ENCODE peak calls at places on chromosomes 1 and 21, in ten cellular contexts. X is HFF-Myc, C is fibroblast of the aortic adventitia, F is heart left ventricle, W is fibroblast of mammary gland, L is IMR-90, U is K562, T is PC-3, Y is ovary, J is AG04450. V is an unnamed sample.
A peak's percentile ranks its signal among the peaks of the same experiment; 100 is the strongest.

GRCh38 chr21:43287974-43288755 is 119.4 kb downstream of the CRYAA start:
- DNase-seq in L (no peak), X (no peak), W (no peak), T (peak; percentile 78), C (no peak), Y (no peak), U (no peak), J (no peak), F (no peak), V (no peak)

GRCh38 chr1:173122958-173123852 is 72.5 kb upstream of the TNFSF18 start:
- DNase-seq in X (peak; percentile 59), U (no peak), T (no peak), Y (peak; percentile 74), J (peak; percentile 86), C (peak; percentile 97), W (peak; percentile 95), L (peak; percentile 95), F (peak; percentile 77), V (peak; percentile 98)

GRCh38 chr1:109777436-109777835 is 13.7 kb upstream of the EPS8L3 start:
- DNase-seq in T (no peak), L (no peak), F (no peak), Y (peak; percentile 20), X (no peak), C (no peak), W (no peak), U (no peak), J (no peak), V (no peak)

GRCh38 chr1:21296509-21297354 is 6.5 kb upstream of the ECE1 start:
- DNase-seq in U (no peak), F (no peak), W (no peak), Y (no peak), J (no peak), X (no peak), C (no peak), L (no peak), T (no peak), V (no peak)

GRCh38 chr1:205076245-205076761 is 8.0 kb downstream of the TMEM81 start:
- DNase-seq in W (no peak), F (no peak), X (no peak), L (no peak), Y (no peak), J (no peak), T (no peak), C (no peak), U (peak; percentile 18), V (no peak)

GRCh38 chr1:236394016-236394481 is at the start of gene EDARADD:
- DNase-seq in F (no peak), J (no peak), X (no peak), C (no peak), L (no peak), T (peak; percentile 6), Y (no peak), U (no peak), W (peak; percentile 31), V (peak; percentile 11)

GRCh38 chr1:194369060-194369459 is 1182.6 kb upstream of the B3GALT2 start:
- DNase-seq in C (no peak), T (no peak), Y (no peak), W (no peak), X (no peak), U (no peak), L (peak; percentile 51), J (no peak), F (no peak), V (no peak)

GRCh38 chr1:79561521-79561978 is 555.0 kb upstream of the ADGRL4 start:
- DNase-seq in J (no peak), W (no peak), L (no peak), X (no peak), Y (no peak), U (no peak), F (no peak), T (no peak), C (no peak), V (no peak)

GRCh38 chr1:231841616-231842344 is 215.2 kb downstream of the DISC1 start:
- DNase-seq in U (no peak), C (peak; percentile 85), L (peak; percentile 41), W (peak; percentile 71), F (no peak), J (no peak), T (no peak), X (peak; percentile 15), Y (no peak), V (peak; percentile 64)

GRCh38 chr1:231847612-231848390 is 221.2 kb downstream of the DISC1 start:
- DNase-seq in L (no peak), T (no peak), X (no peak), W (no peak), U (no peak), C (no peak), Y (no peak), J (no peak), F (no peak), V (no peak)

GRCh38 chr1:231850786-231851185 is 224.2 kb downstream of the DISC1 start:
- DNase-seq in X (no peak), T (no peak), J (no peak), L (no peak), F (peak; percentile 58), Y (no peak), C (no peak), W (no peak), U (no peak), V (no peak)

GRCh38 chr1:231839999-231840398 is 213.4 kb downstream of the DISC1 start:
- DNase-seq in T (peak; percentile 47), X (no peak), Y (no peak), J (no peak), W (no peak), U (no peak), C (no peak), L (no peak), F (no peak), V (no peak)

DNA sequence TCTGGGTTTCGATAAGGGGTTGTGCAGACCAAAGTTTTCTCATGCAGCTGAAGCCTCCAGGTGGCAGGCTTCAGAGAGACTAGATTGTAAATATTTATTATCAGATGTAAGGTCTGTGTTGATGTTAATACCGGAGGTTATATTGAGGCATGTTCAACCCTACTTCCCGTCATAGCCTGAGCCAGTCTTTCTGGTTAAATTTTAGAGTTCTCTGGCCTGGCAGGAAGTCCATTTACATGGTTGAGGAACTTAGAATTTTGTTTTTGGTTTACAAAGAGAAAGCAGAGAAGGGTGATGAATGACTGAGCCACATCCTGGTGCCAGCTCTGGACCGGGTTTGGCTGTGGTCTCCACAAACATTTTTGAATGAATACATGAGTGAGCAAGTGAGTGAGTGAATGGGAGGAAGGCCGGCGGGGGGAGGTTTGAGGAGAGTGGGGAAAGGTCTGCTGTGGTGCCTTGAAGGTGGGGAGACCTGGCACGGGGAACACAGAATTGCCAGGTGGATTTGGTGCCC is 218.5 kb downstream of the DISC1 start:
- DNase-seq in Y (no peak), C (peak; percentile 41), X (no peak), L (peak; percentile 61), T (peak; percentile 80), U (no peak), W (no peak), F (no peak), J (peak; percentile 44), V (no peak)
- TF ChIP-seq CTCF in Y (no peak), C (peak; percentile 14), X (no peak), L (no peak), T (peak; percentile 53), U (no peak), W (no peak), F (no peak), J (peak; percentile 18), V (no peak)

GRCh38 chr1:4633346-4633745 is 21.1 kb upstream of the AJAP1 start:
- DNase-seq in U (no peak), Y (no peak), F (no peak), X (no peak), L (no peak), C (no peak), W (no peak), T (no peak), J (no peak), V (no peak)

GRCh38 chr1:4631321-4631720 is 23.1 kb upstream of the AJAP1 start:
- DNase-seq in U (no peak), C (no peak), F (no peak), W (no peak), X (no peak), J (no peak), T (no peak), Y (no peak), L (no peak), V (no peak)

GRCh38 chr1:4627353-4627752 is 27.1 kb upstream of the AJAP1 start:
- DNase-seq in J (no peak), W (no peak), Y (no peak), U (no peak), L (no peak), C (no peak), F (no peak), X (no peak), T (no peak), V (no peak)

GRCh38 chr1:4628992-4629391 is 25.4 kb upstream of the AJAP1 start:
- DNase-seq in X (no peak), U (no peak), J (no peak), L (no peak), T (no peak), F (no peak), C (no peak), Y (no peak), W (no peak), V (no peak)

DNA sequence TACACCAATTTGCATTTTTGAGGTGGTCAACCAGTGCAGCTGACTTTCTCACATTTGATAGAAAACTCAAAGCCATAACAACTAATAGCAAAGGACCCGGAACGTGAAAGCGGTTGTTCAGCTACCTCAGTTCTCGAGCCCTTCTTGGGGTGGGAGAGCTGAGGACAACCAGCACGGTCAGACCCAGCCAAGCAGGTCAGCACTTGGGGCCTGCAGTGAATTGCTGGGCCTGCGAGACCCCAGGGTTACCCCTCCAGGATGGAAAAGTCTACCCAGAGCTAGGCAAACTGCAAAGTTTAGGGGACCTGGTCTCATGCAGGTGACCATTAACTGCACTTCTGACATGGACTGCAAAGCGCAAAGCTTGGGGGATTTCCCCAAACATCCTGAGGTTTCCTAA is 23.8 kb upstream of the AJAP1 start:
- DNase-seq in F (no peak), Y (no peak), J (no peak), X (no peak), C (no peak), W (no peak), T (no peak), L (no peak), U (no peak), V (no peak)
- H3K4me3 ChIP-seq in F (no peak overlapping the region), Y (no peak overlapping the region), J (no peak overlapping the region), X (no peak overlapping the region), C (no peak overlapping the region), W (no peak overlapping the region), T (no peak overlapping the region), L (no peak overlapping the region), U (no peak overlapping the region), V (no peak overlapping the region)

GRCh38 chr21:35438643-35439404 is 389.7 kb upstream of the RUNX1 start:
- DNase-seq in W (no peak), U (no peak), J (no peak), F (no peak), L (peak; percentile 11), T (no peak), Y (no peak), C (peak; percentile 19), X (no peak), V (peak; percentile 23)

GRCh38 chr21:35436899-35437298 is 387.8 kb upstream of the RUNX1 start:
- DNase-seq in F (no peak), L (no peak), T (peak; percentile 15), C (no peak), W (no peak), U (peak; percentile 15), X (no peak), J (no peak), Y (no peak), V (no peak)

GRCh38 chr21:35444391-35444790 is 395.3 kb upstream of the RUNX1 start:
- DNase-seq in L (no peak), U (no peak), W (no peak), X (no peak), F (no peak), C (no peak), Y (no peak), J (no peak), T (no peak), V (no peak)

GRCh38 chr21:35437941-35438340 is 388.8 kb upstream of the RUNX1 start:
- DNase-seq in J (no peak), X (no peak), U (no peak), C (no peak), T (no peak), L (no peak), W (no peak), Y (no peak), F (no peak), V (no peak)

DNA sequence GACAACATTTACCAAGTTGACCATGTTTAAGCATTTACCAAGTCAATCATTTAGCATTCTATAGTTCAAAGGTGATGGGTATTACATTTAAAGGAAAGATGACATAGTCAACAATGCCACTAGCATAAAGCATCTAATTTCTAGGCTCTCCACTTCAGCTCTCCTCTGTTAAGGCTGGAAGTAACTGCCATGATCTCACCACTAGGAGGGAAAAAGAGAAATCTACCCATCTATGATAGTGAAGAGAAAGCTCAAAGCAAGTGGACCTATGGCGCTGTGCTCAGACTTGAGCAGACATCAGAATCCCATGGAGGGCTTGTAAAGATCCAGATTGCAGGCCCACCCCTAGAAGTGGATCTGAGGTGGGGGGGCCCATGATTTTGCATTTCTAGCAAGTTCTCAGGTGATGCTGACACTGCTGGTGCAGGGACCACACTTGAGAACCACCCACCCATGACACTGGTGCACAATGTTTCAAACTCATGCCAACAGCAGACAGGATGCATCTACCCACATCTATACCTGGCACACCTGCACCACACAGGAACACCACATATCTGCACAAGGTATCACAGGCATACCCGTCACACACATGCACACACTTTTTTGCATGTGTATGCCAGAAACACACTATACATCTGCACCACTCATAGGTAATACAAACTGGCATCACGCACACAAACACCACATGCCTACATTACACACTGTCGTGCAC is 392.9 kb upstream of the RUNX1 start:
- DNase-seq in U (no peak), Y (no peak), F (no peak), C (no peak), J (no peak), L (no peak), X (no peak), T (no peak), W (no peak), V (no peak)
- TF ChIP-seq CTCF in U (peak; percentile 11), Y (no peak), F (no peak), C (no peak), J (peak; percentile 21), L (peak; percentile 10), X (peak; percentile 10), T (peak; percentile 34), W (peak; percentile 22), V (no peak)

GRCh38 chr1:8061673-8062386 is 35.7 kb upstream of the ERRFI1 start:
- DNase-seq in J (no peak), T (peak; percentile 73), W (peak; percentile 80), Y (no peak), X (no peak), F (no peak), L (peak; percentile 82), U (no peak), C (peak; percentile 70), V (peak; percentile 69)
- H3K4me3 ChIP-seq in J (no peak overlapping the region), T (peak overlapping the region; percentile 57), W (no peak overlapping the region), Y (no peak overlapping the region), X (no peak overlapping the region), F (no peak overlapping the region), L (no peak overlapping the region), U (peak overlapping the region; percentile 9), C (peak overlapping the region; percentile 37), V (no peak overlapping the region)